ENCODE peak calls at places on chromosome 9, in ten cellular contexts. One of them, this sample, is unnamed.
A peak's percentile ranks its signal among the peaks of the same experiment; 100 is the strongest.

GRCh38 chr9:87065981-87066380 is 118.7 kb upstream of the GAS1 start:
- DNase-seq in psoas muscle: no peak
- DNase-seq in AG10803: peak; percentile 63
- DNase-seq in PC-3: no peak
- DNase-seq in left ventricle myocardium inferior: no peak
- DNase-seq in fibroblast of the aortic adventitia: peak; percentile 39
- DNase-seq in fibroblast of pulmonary artery: no peak
- DNase-seq in lower lobe of right lung: no peak
- DNase-seq in pancreas: no peak
- DNase-seq in GM12865: no peak
- DNase-seq in this sample: peak; percentile 54

GRCh38 chr9:27537027-27537435 is 7.4 kb upstream of the MOB3B start:
- DNase-seq in fibroblast of pulmonary artery: no peak
- DNase-seq in lower lobe of right lung: no peak
- DNase-seq in GM12865: no peak
- DNase-seq in left ventricle myocardium inferior: no peak
- DNase-seq in psoas muscle: no peak
- DNase-seq in AG10803: no peak
- DNase-seq in pancreas: no peak
- DNase-seq in PC-3: no peak
- DNase-seq in fibroblast of the aortic adventitia: no peak
- DNase-seq in this sample: no peak

GRCh38 chr9:123924727-123925126 is 5.2 kb downstream of the DENND1A start:
- DNase-seq in psoas muscle: no peak
- DNase-seq in pancreas: no peak
- DNase-seq in PC-3: peak; percentile 53
- DNase-seq in fibroblast of the aortic adventitia: no peak
- DNase-seq in fibroblast of pulmonary artery: no peak
- DNase-seq in left ventricle myocardium inferior: no peak
- DNase-seq in GM12865: no peak
- DNase-seq in AG10803: no peak
- DNase-seq in lower lobe of right lung: no peak
- DNase-seq in this sample: no peak

GRCh38 chr9:107600060-107600573 is 110.5 kb upstream of the KLF4 start:
- DNase-seq in psoas muscle: no peak
- DNase-seq in pancreas: peak; percentile 9
- DNase-seq in left ventricle myocardium inferior: no peak
- DNase-seq in fibroblast of the aortic adventitia: peak; percentile 81
- DNase-seq in PC-3: no peak
- DNase-seq in GM12865: no peak
- DNase-seq in lower lobe of right lung: no peak
- DNase-seq in AG10803: no peak
- DNase-seq in fibroblast of pulmonary artery: peak; percentile 33
- DNase-seq in this sample: no peak

GRCh38 chr9:36134761-36135505 is 1.6 kb upstream of the GLIPR2 start:
- DNase-seq in PC-3: no peak
- DNase-seq in fibroblast of pulmonary artery: no peak
- DNase-seq in lower lobe of right lung: no peak
- DNase-seq in pancreas: no peak
- DNase-seq in left ventricle myocardium inferior: no peak
- DNase-seq in GM12865: no peak
- DNase-seq in fibroblast of the aortic adventitia: no peak
- DNase-seq in psoas muscle: no peak
- DNase-seq in AG10803: no peak
- DNase-seq in this sample: no peak

GRCh38 chr9:29691758-29692407 is 2118.6 kb upstream of the C9orf72 start:
- DNase-seq in fibroblast of pulmonary artery: peak; percentile 72
- DNase-seq in pancreas: peak; percentile 2
- DNase-seq in left ventricle myocardium inferior: no peak
- DNase-seq in PC-3: peak; percentile 63
- DNase-seq in fibroblast of the aortic adventitia: peak; percentile 48
- DNase-seq in lower lobe of right lung: no peak
- DNase-seq in AG10803: no peak
- DNase-seq in GM12865: peak; percentile 21
- DNase-seq in psoas muscle: no peak
- DNase-seq in this sample: peak; percentile 49

GRCh38 chr9:107593224-107593870 is 103.8 kb upstream of the KLF4 start:
- DNase-seq in psoas muscle: no peak
- DNase-seq in AG10803: no peak
- DNase-seq in pancreas: no peak
- DNase-seq in lower lobe of right lung: no peak
- DNase-seq in fibroblast of the aortic adventitia: no peak
- DNase-seq in fibroblast of pulmonary artery: no peak
- DNase-seq in PC-3: no peak
- DNase-seq in GM12865: no peak
- DNase-seq in left ventricle myocardium inferior: no peak
- DNase-seq in this sample: no peak

GRCh38 chr9:75539558-75539957 is 350.9 kb upstream of the PCSK5 start:
- DNase-seq in AG10803: no peak
- DNase-seq in psoas muscle: no peak
- DNase-seq in lower lobe of right lung: no peak
- DNase-seq in left ventricle myocardium inferior: no peak
- DNase-seq in fibroblast of pulmonary artery: no peak
- DNase-seq in GM12865: no peak
- DNase-seq in fibroblast of the aortic adventitia: no peak
- DNase-seq in pancreas: no peak
- DNase-seq in PC-3: no peak
- DNase-seq in this sample: peak; percentile 1

GRCh38 chr9:16157216-16157615 is 604.4 kb downstream of the CCDC171 start:
- DNase-seq in pancreas: no peak
- DNase-seq in psoas muscle: no peak
- DNase-seq in PC-3: no peak
- DNase-seq in GM12865: no peak
- DNase-seq in fibroblast of the aortic adventitia: no peak
- DNase-seq in lower lobe of right lung: no peak
- DNase-seq in fibroblast of pulmonary artery: no peak
- DNase-seq in left ventricle myocardium inferior: no peak
- DNase-seq in AG10803: no peak
- DNase-seq in this sample: no peak

GRCh38 chr9:16155878-16156277 is 603.0 kb downstream of the CCDC171 start:
- DNase-seq in GM12865: no peak
- DNase-seq in left ventricle myocardium inferior: no peak
- DNase-seq in fibroblast of the aortic adventitia: no peak
- DNase-seq in psoas muscle: no peak
- DNase-seq in fibroblast of pulmonary artery: no peak
- DNase-seq in AG10803: no peak
- DNase-seq in pancreas: no peak
- DNase-seq in PC-3: no peak
- DNase-seq in lower lobe of right lung: no peak
- DNase-seq in this sample: no peak

GRCh38 chr9:16153221-16153620 is 600.4 kb downstream of the CCDC171 start:
- DNase-seq in psoas muscle: no peak
- DNase-seq in fibroblast of pulmonary artery: no peak
- DNase-seq in lower lobe of right lung: no peak
- DNase-seq in fibroblast of the aortic adventitia: no peak
- DNase-seq in pancreas: no peak
- DNase-seq in left ventricle myocardium inferior: no peak
- DNase-seq in PC-3: no peak
- DNase-seq in GM12865: no peak
- DNase-seq in AG10803: no peak
- DNase-seq in this sample: no peak

GRCh38 chr9:16152276-16153065 is 599.6 kb downstream of the CCDC171 start:
- DNase-seq in GM12865: no peak
- DNase-seq in AG10803: no peak
- DNase-seq in left ventricle myocardium inferior: no peak
- DNase-seq in lower lobe of right lung: no peak
- DNase-seq in pancreas: no peak
- DNase-seq in fibroblast of the aortic adventitia: peak; percentile 19
- DNase-seq in PC-3: no peak
- DNase-seq in psoas muscle: no peak
- DNase-seq in fibroblast of pulmonary artery: no peak
- DNase-seq in this sample: no peak

DNA sequence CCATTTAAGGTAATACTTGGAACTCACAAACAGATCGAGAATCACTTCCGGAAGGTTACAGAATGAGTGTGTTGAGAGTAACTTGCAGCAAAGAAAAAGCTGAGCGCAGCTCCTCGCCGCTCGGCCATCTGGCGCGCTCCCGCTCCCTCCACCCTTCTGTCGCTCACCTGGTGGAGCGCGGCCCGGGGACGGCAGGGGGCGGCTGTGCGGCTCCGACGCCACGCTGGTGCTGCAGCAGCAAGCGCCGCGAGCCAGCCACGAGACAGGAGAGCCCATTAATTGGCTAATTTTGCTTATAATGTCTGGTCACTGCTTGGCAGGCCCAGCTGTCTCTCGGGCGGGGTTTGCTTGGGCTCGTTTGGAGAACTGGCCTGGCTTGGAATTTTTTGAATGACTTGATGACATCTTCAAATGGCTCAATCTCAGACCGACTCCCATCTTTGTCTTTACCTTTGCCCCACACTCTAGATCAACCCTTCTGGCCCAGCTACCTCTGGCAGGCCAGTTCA is 601.8 kb downstream of the CCDC171 start:
- DNase-seq in PC-3: peak; percentile 20
- DNase-seq in GM12865: peak; percentile 69
- DNase-seq in fibroblast of pulmonary artery: peak; percentile 31
- DNase-seq in fibroblast of the aortic adventitia: peak; percentile 24
- DNase-seq in left ventricle myocardium inferior: peak; percentile 30
- DNase-seq in lower lobe of right lung: no peak
- DNase-seq in pancreas: peak; percentile 19
- DNase-seq in psoas muscle: peak; percentile 35
- DNase-seq in AG10803: no peak
- DNase-seq in this sample: peak; percentile 35
- H3K4me3 ChIP-seq in PC-3: no peak overlapping the region
- H3K4me3 ChIP-seq in GM12865: no peak overlapping the region
- H3K4me3 ChIP-seq in fibroblast of pulmonary artery: peak overlapping the region; percentile 10
- H3K4me3 ChIP-seq in fibroblast of the aortic adventitia: peak overlapping the region; percentile 25
- H3K4me3 ChIP-seq in left ventricle myocardium inferior: peak overlapping the region; percentile 41
- H3K4me3 ChIP-seq in lower lobe of right lung: peak overlapping the region; percentile 19
- H3K4me3 ChIP-seq in pancreas: peak overlapping the region; percentile 6
- H3K4me3 ChIP-seq in psoas muscle: peak overlapping the region; percentile 11
- H3K4me3 ChIP-seq in AG10803: peak overlapping the region; percentile 3
- H3K4me3 ChIP-seq in this sample: peak overlapping the region; percentile 2

GRCh38 chr9:100819980-100820379 is 208.5 kb upstream of the PLPPR1 start:
- DNase-seq in fibroblast of the aortic adventitia: no peak
- DNase-seq in pancreas: no peak
- DNase-seq in lower lobe of right lung: no peak
- DNase-seq in psoas muscle: no peak
- DNase-seq in left ventricle myocardium inferior: no peak
- DNase-seq in PC-3: no peak
- DNase-seq in GM12865: no peak
- DNase-seq in AG10803: no peak
- DNase-seq in fibroblast of pulmonary artery: no peak
- DNase-seq in this sample: no peak
- TF ChIP-seq CTCF in fibroblast of the aortic adventitia: no peak
- TF ChIP-seq CTCF in pancreas: no peak
- TF ChIP-seq CTCF in lower lobe of right lung: no peak
- TF ChIP-seq CTCF in psoas muscle: no peak
- TF ChIP-seq CTCF in left ventricle myocardium inferior: no peak
- TF ChIP-seq CTCF in PC-3: no peak
- TF ChIP-seq CTCF in GM12865: no peak
- TF ChIP-seq CTCF in AG10803: no peak
- TF ChIP-seq CTCF in fibroblast of pulmonary artery: no peak
- TF ChIP-seq CTCF in this sample: no peak

DNA sequence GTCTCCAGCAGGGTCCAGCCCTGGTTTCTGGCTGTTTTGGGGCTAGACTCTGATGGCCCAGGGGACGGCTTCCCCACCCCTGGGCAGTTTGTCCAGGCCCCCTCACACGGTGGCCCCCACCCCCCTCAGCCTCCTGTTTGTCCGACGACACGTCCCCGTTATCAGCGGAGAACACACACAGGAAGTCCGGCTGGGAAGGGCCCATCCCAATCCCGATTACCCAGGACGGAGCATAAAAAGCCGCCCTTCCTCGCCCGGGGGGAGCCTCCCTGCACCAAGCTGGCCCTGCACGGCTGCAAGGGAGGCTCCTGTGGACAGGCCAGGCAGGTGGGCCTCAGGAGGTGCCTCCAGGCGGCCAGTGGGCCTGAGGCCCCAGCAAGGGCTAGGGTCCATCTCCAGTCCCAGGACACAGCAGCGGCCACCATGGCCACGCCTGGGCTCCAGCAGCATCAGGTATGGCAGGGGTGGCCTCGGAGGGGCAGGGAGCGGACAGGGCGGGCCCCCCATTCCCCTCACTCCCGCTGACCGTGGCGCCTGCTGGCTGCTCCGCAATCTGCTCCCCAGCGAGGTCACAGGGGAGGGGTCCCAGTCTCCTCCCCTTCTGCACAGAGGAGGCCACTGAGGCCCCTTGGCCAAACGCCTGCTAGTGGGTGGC is at the start of gene EGFL7:
- DNase-seq in fibroblast of the aortic adventitia: no peak
- DNase-seq in psoas muscle: no peak
- DNase-seq in lower lobe of right lung: peak; percentile 68
- DNase-seq in AG10803: no peak
- DNase-seq in PC-3: no peak
- DNase-seq in fibroblast of pulmonary artery: peak; percentile 63
- DNase-seq in left ventricle myocardium inferior: peak; percentile 75
- DNase-seq in GM12865: no peak
- DNase-seq in pancreas: no peak
- DNase-seq in this sample: no peak
- H3K4me3 ChIP-seq in fibroblast of the aortic adventitia: no peak within 1 kb of the TSS
- H3K4me3 ChIP-seq in psoas muscle: peak within 1 kb of the TSS; percentile 70
- H3K4me3 ChIP-seq in lower lobe of right lung: peak within 1 kb of the TSS; percentile 61
- H3K4me3 ChIP-seq in AG10803: no peak within 1 kb of the TSS
- H3K4me3 ChIP-seq in PC-3: no peak within 1 kb of the TSS
- H3K4me3 ChIP-seq in fibroblast of pulmonary artery: peak within 1 kb of the TSS; percentile 56
- H3K4me3 ChIP-seq in left ventricle myocardium inferior: peak within 1 kb of the TSS; percentile 81
- H3K4me3 ChIP-seq in GM12865: no peak within 1 kb of the TSS
- H3K4me3 ChIP-seq in pancreas: peak within 1 kb of the TSS; percentile 11
- H3K4me3 ChIP-seq in this sample: no peak within 1 kb of the TSS

GRCh38 chr9:121500165-121500478 is 478 bp upstream of the GGTA1 start:
- DNase-seq in fibroblast of the aortic adventitia: no peak
- DNase-seq in fibroblast of pulmonary artery: no peak
- DNase-seq in GM12865: no peak
- DNase-seq in AG10803: no peak
- DNase-seq in pancreas: no peak
- DNase-seq in left ventricle myocardium inferior: no peak
- DNase-seq in PC-3: no peak
- DNase-seq in lower lobe of right lung: no peak
- DNase-seq in psoas muscle: no peak
- DNase-seq in this sample: no peak

GRCh38 chr9:121499427-121500164 is at the start of gene GGTA1:
- DNase-seq in GM12865: no peak
- DNase-seq in fibroblast of pulmonary artery: peak; percentile 71
- DNase-seq in fibroblast of the aortic adventitia: peak; percentile 56
- DNase-seq in left ventricle myocardium inferior: peak; percentile 76
- DNase-seq in PC-3: peak; percentile 32
- DNase-seq in lower lobe of right lung: peak; percentile 78
- DNase-seq in AG10803: peak; percentile 49
- DNase-seq in pancreas: peak; percentile 20
- DNase-seq in psoas muscle: peak; percentile 69
- DNase-seq in this sample: peak; percentile 39

GRCh38 chr9:121498487-121499176 is 1.0 kb downstream of the GGTA1 start:
- DNase-seq in pancreas: no peak
- DNase-seq in fibroblast of pulmonary artery: peak; percentile 67
- DNase-seq in lower lobe of right lung: peak; percentile 63
- DNase-seq in fibroblast of the aortic adventitia: peak; percentile 58
- DNase-seq in PC-3: peak; percentile 21
- DNase-seq in psoas muscle: peak; percentile 37
- DNase-seq in GM12865: no peak
- DNase-seq in AG10803: peak; percentile 48
- DNase-seq in left ventricle myocardium inferior: no peak
- DNase-seq in this sample: peak; percentile 49

GRCh38 chr9:121499177-121499426 is 542 bp downstream of the GGTA1 start:
- DNase-seq in left ventricle myocardium inferior: no peak
- DNase-seq in PC-3: no peak
- DNase-seq in fibroblast of the aortic adventitia: no peak
- DNase-seq in GM12865: no peak
- DNase-seq in psoas muscle: no peak
- DNase-seq in lower lobe of right lung: no peak
- DNase-seq in fibroblast of pulmonary artery: no peak
- DNase-seq in pancreas: no peak
- DNase-seq in AG10803: no peak
- DNase-seq in this sample: no peak

DNA sequence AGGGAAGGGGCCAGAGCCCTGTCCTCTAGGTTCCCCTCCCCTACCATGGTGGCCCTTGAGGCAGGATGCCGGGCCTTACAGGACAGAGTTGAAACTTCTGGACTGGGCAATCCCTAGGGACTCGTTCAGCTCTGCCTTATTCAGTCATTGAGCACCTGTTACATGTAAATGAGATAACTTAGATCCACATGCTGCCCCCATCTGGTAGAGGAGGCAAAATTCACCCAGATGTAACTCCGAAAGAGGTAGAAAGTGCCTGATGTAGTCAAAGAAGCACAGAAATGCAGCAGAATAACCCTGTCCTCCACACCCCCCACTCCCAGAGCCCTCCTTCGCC is 1.5 kb downstream of the GGTA1 start:
- DNase-seq in psoas muscle: no peak
- DNase-seq in fibroblast of pulmonary artery: peak; percentile 81
- DNase-seq in GM12865: peak; percentile 84
- DNase-seq in AG10803: peak; percentile 64
- DNase-seq in pancreas: peak; percentile 58
- DNase-seq in fibroblast of the aortic adventitia: peak; percentile 71
- DNase-seq in PC-3: peak; percentile 76
- DNase-seq in left ventricle myocardium inferior: peak; percentile 34
- DNase-seq in lower lobe of right lung: no peak
- DNase-seq in this sample: peak; percentile 74
- TF ChIP-seq CTCF in psoas muscle: peak; percentile 68
- TF ChIP-seq CTCF in fibroblast of pulmonary artery: peak; percentile 78
- TF ChIP-seq CTCF in GM12865: peak; percentile 70
- TF ChIP-seq CTCF in AG10803: peak; percentile 78
- TF ChIP-seq CTCF in pancreas: peak; percentile 58
- TF ChIP-seq CTCF in fibroblast of the aortic adventitia: peak; percentile 67
- TF ChIP-seq CTCF in PC-3: peak; percentile 71
- TF ChIP-seq CTCF in left ventricle myocardium inferior: peak; percentile 77
- TF ChIP-seq CTCF in lower lobe of right lung: peak; percentile 61
- TF ChIP-seq CTCF in this sample: peak; percentile 72